ENCODE peak calls at places on chromosomes 16 and 17, in four cellular contexts. G is ureter, X is LNCaP clone FGC, S is left ventricle myocardium inferior. F is an unnamed sample.
A peak's percentile ranks its signal among the peaks of the same experiment; 100 is the strongest.

GRCh38 chr16:20084624-20085226 is 11.0 kb upstream of the GPR139 start:
- DNase-seq in X (no peak), G (no peak), S (no peak), F (no peak)

GRCh38 chr16:48613061-48613957 is 3.3 kb upstream of the N4BP1 start:
- DNase-seq in G (no peak), S (no peak), X (peak; percentile 15), F (no peak)

GRCh38 chr16:87165151-87165550 is 152.0 kb downstream of the C16orf95 start:
- DNase-seq in G (no peak), S (no peak), X (no peak), F (no peak)

GRCh38 chr17:2921443-2921842 is 125.2 kb downstream of the RAP1GAP2 start:
- DNase-seq in G (no peak), S (no peak), X (no peak), F (no peak)

GRCh38 chr17:80585880-80586279 is 41.2 kb downstream of the RPTOR start:
- DNase-seq in X (no peak), S (no peak), G (no peak), F (peak; percentile 36)

GRCh38 chr17:70629902-70630301 is 460.6 kb downstream of the KCNJ2 start:
- DNase-seq in G (no peak), S (no peak), X (peak; percentile 22), F (no peak)

GRCh38 chr17:63701477-63702222 is 1.7 kb upstream of the LIMD2 start:
- DNase-seq in X (no peak), G (no peak), S (peak; percentile 35), F (no peak)

GRCh38 chr17:60888812-60889709 is 211.4 kb downstream of the BCAS3 start:
- DNase-seq in S (no peak), G (no peak), X (peak; percentile 72), F (no peak)

GRCh38 chr17:74757502-74757901 is 9.1 kb downstream of the NHERF1 start:
- DNase-seq in S (peak; percentile 52), X (no peak), G (no peak), F (peak; percentile 47)

GRCh38 chr17:7755095-7755890 is 37.7 kb downstream of the DNAH2 start:
- DNase-seq in S (no peak), X (no peak), G (peak; percentile 49), F (no peak)

GRCh38 chr17:73902416-73903181 is 258.4 kb upstream of the SDK2 start:
- DNase-seq in X (no peak), S (no peak), G (no peak), F (no peak)

GRCh38 chr17:73325527-73325842 is 13.7 kb upstream of the CDC42EP4 start:
- DNase-seq in S (no peak), X (no peak), G (peak; percentile 55), F (no peak)

GRCh38 chr16:83952587-83952939 is 477 bp upstream of the OSGIN1 start:
- DNase-seq in S (no peak), X (no peak), G (no peak), F (no peak)

GRCh38 chr17:18323007-18323406 is 7.9 kb downstream of the SMCR8 start:
- DNase-seq in G (no peak), X (no peak), S (no peak), F (no peak)

GRCh38 chr16:83356266-83356665 is 451.5 kb upstream of the HSBP1 start:
- DNase-seq in S (no peak), X (peak; percentile 45), G (no peak), F (no peak)

GRCh38 chr17:3792481-3792880 is 8.5 kb downstream of the ITGAE start:
- DNase-seq in G (no peak), X (peak; percentile 17), S (no peak), F (no peak)

GRCh38 chr17:63995626-63996025 is 2.5 kb upstream of the PRR29 start:
- DNase-seq in S (peak; percentile 3), G (no peak), X (no peak), F (no peak)

GRCh38 chr16:17917316-17918019 is 419.1 kb downstream of the NPIPA8 start:
- DNase-seq in S (no peak), X (no peak), G (no peak), F (no peak)

GRCh38 chr16:67979955-67980678 is at the start of gene DPEP3:
- DNase-seq in X (no peak), S (no peak), G (no peak), F (no peak)

GRCh38 chr17:37017355-37017754 is 68.6 kb downstream of the AATF start:
- DNase-seq in X (no peak), G (no peak), S (no peak), F (no peak)

GRCh38 chr17:10618202-10618635 is 38.9 kb downstream of the MYH3 start:
- DNase-seq in G (peak; percentile 63), S (peak; percentile 39), X (peak; percentile 39), F (peak; percentile 42)

GRCh38 chr17:59837362-59838195 is 55.2 kb downstream of the TUBD1 start:
- DNase-seq in S (no peak), G (peak; percentile 87), X (peak; percentile 99), F (peak; percentile 99)

GRCh38 chr17:31433091-31433790 is 41.8 kb downstream of the RAB11FIP4 start:
- DNase-seq in S (no peak), G (no peak), X (no peak), F (no peak)

GRCh38 chr16:28821874-28822519 is 802 bp upstream of the ATXN2L start:
- DNase-seq in G (no peak), S (no peak), X (no peak), F (no peak)

GRCh38 chr17:44333371-44333770 is 8.7 kb upstream of the SLC25A39 start:
- DNase-seq in X (no peak), G (no peak), S (no peak), F (no peak)

GRCh38 chr17:47220531-47220999 is 11.4 kb downstream of the MYL4 start:
- DNase-seq in X (no peak), S (no peak), G (no peak), F (no peak)

GRCh38 chr16:66486773-66487579 is 59.9 kb downstream of the BEAN1 start:
- DNase-seq in X (no peak), G (peak; percentile 43), S (no peak), F (no peak)

GRCh38 chr16:68235105-68235881 is 634 bp downstream of the ESRP2 start:
- DNase-seq in X (no peak), S (no peak), G (no peak), F (no peak)

GRCh38 chr17:32504166-32504990 is 17.6 kb downstream of the CDK5R1 start:
- DNase-seq in G (no peak), X (no peak), S (no peak), F (no peak)

GRCh38 chr17:81551458-81552243 is 502 bp downstream of the FAAP100 start:
- DNase-seq in G (no peak), S (no peak), X (no peak), F (no peak)

GRCh38 chr16:68062910-68063393 is 22.2 kb upstream of the NFATC3 start:
- DNase-seq in X (no peak), G (no peak), S (no peak), F (no peak)

GRCh38 chr17:77174928-77175720 is 34.4 kb downstream of the SEC14L1 start:
- DNase-seq in S (no peak), X (no peak), G (no peak), F (no peak)

GRCh38 chr16:89798832-89799370 is 17.5 kb downstream of the FANCA start:
- DNase-seq in G (no peak), X (no peak), S (peak; percentile 33), F (no peak)

GRCh38 chr16:67668495-67669157 is 2.0 kb downstream of the C16orf86 start:
- DNase-seq in S (no peak), G (no peak), X (no peak), F (no peak)

GRCh38 chr17:66673668-66674276 is 161.1 kb upstream of the CACNG5 start:
- DNase-seq in X (no peak), G (peak; percentile 67), S (no peak), F (peak; percentile 9)

GRCh38 chr17:4364622-4365041 is 1.8 kb downstream of the UBE2G1 start:
- DNase-seq in S (no peak), X (no peak), G (no peak), F (no peak)

GRCh38 chr17:19533718-19534561 is at the start of gene SLC47A1:
- DNase-seq in G (no peak), S (peak; percentile 44), X (no peak), F (no peak)